ENCODE peak calls at places on chromosome 17, in four cellular contexts. U, R, O and P are unnamed samples.

GRCh38 chr17:39553326-39553945 is 54.3 kb downstream of the NEUROD2 start:
- DNase-seq in U (no peak), R (no peak), O (peak; percentile 58), P (no peak)

GRCh38 chr17:40903129-40903847 is 18.2 kb upstream of the KRT20 start:
- DNase-seq in U (no peak), R (no peak), O (peak; percentile 54), P (no peak)

GRCh38 chr17:51121620-51122472 is 1.2 kb upstream of the SPAG9 start:
- DNase-seq in U (peak; percentile 75), R (peak; percentile 89), O (peak; percentile 86), P (peak; percentile 92)

GRCh38 chr17:28973414-28973813 is 22.1 kb upstream of the PHF12 start:
- DNase-seq in U (no peak), R (peak; percentile 55), O (peak; percentile 82), P (no peak)

GRCh38 chr17:37220609-37220953 is 155.2 kb upstream of the C17orf78 start:
- DNase-seq in U (no peak), R (peak; percentile 44), O (peak; percentile 31), P (peak; percentile 79)

GRCh38 chr17:32276217-32276616 is 10.6 kb downstream of the RHBDL3 start:
- DNase-seq in U (no peak), R (no peak), O (no peak), P (peak; percentile 57)

GRCh38 chr17:4249452-4250029 is 14.2 kb downstream of the ANKFY1 start:
- DNase-seq in U (no peak), R (no peak), O (peak; percentile 54), P (peak; percentile 60)

GRCh38 chr17:945672-946071 is 33.9 kb downstream of the NXN start:
- DNase-seq in U (no peak), R (peak; percentile 83), O (no peak), P (peak; percentile 82)

GRCh38 chr17:1398900-1399299 is 1.1 kb downstream of the YWHAE start:
- DNase-seq in U (no peak), R (no peak), O (no peak), P (no peak)

GRCh38 chr17:61426482-61427304 is 25.5 kb upstream of the TBX4 start:
- DNase-seq in U (no peak), R (peak; percentile 23), O (peak; percentile 46), P (peak; percentile 33)

GRCh38 chr17:77593081-77593480 is 365.4 kb upstream of the TNRC6C start:
- DNase-seq in U (no peak), R (no peak), O (no peak), P (no peak)

GRCh38 chr17:3845361-3845753 is 689 bp downstream of the NCBP3 start:
- DNase-seq in U (no peak), R (peak; percentile 50), O (peak; percentile 27), P (no peak)

GRCh38 chr17:64425191-64425590 is 23.7 kb upstream of the MILR1 start:
- DNase-seq in U (no peak), R (no peak), O (no peak), P (no peak)

GRCh38 chr17:50380369-50381259 is 7.6 kb downstream of the EME1 start:
- DNase-seq in U (no peak), R (no peak), O (no peak), P (no peak)

GRCh38 chr17:48139948-48140347 is 32.4 kb downstream of the SNX11 start:
- DNase-seq in U (no peak), R (no peak), O (no peak), P (peak; percentile 46)

GRCh38 chr17:5110816-5111215 is 862 bp downstream of the ZNF232 start:
- DNase-seq in U (no peak), R (no peak), O (no peak), P (peak; percentile 67)

GRCh38 chr17:80008383-80008840 is 27.3 kb downstream of the TBC1D16 start:
- DNase-seq in U (peak; percentile 50), R (peak; percentile 89), O (peak; percentile 95), P (peak; percentile 98)

GRCh38 chr17:55726440-55726839 is 3.8 kb upstream of the TMEM100 start:
- DNase-seq in U (no peak), R (no peak), O (peak; percentile 81), P (no peak)

GRCh38 chr17:44935116-44935515 is 12.5 kb downstream of the KIF18B start:
- DNase-seq in U (no peak), R (no peak), O (no peak), P (peak; percentile 49)

GRCh38 chr17:40552806-40553693 is 12.2 kb downstream of the CCR7 start:
- DNase-seq in U (no peak), R (no peak), O (no peak), P (peak; percentile 48)

GRCh38 chr17:57582881-57583756 is 162.0 kb downstream of the CCDC182 start:
- DNase-seq in U (no peak), R (peak; percentile 18), O (no peak), P (no peak)

GRCh38 chr17:73268582-73269328 is 7.1 kb upstream of the CPSF4L start:
- DNase-seq in U (no peak), R (no peak), O (no peak), P (no peak)

GRCh38 chr17:4721203-4722135 is 9.8 kb upstream of the MED11 start:
- DNase-seq in U (no peak), R (no peak), O (no peak), P (peak; percentile 38)

GRCh38 chr17:65058615-65059014 is 2.1 kb upstream of the GNA13 start:
- DNase-seq in U (no peak), R (peak; percentile 35), O (no peak), P (no peak)

GRCh38 chr17:72884066-72884465 is 208.4 kb downstream of the SLC39A11 start:
- DNase-seq in U (no peak), R (peak; percentile 37), O (no peak), P (no peak)